ENCODE peak calls at places on chromosomes 16 and 17, in nine cellular contexts. Z is ELR; A is transverse colon; C is activated T-cell treated with anti-CD3 and anti-CD28 coated beads for 4 hours; W is GM23248; Y is hepatic stellate cell; N is left ventricle myocardium superior; V is stimulated activated CD8-positive, alpha-beta memory T cell treated with anti-CD3 and anti-CD28 coated beads, Interleukin-7, amount 100 ng/mL, for 1 hour; L is activated CD8-positive, alpha-beta memory T cell treated with anti-CD3 and anti-CD28 coated beads, Interleukin-2, amount 10 ng/mL, durations not matched to agents 7 days and 5 days. O is an unnamed sample.

GRCh38 chr17:68296217-68297140 is 5.2 kb downstream of the ARSG start:
- DNase-seq in Z (no peak), A (peak; percentile 52), C (peak; percentile 32), W (peak; percentile 33), Y (no peak), N (no peak), V (no peak), L (peak; percentile 97), O (no peak)

GRCh38 chr17:28765038-28765437 is 21.2 kb downstream of the TRAF4 start:
- DNase-seq in Z (no peak), A (no peak), C (no peak), W (no peak), Y (no peak), N (no peak), V (no peak), L (no peak), O (no peak)

GRCh38 chr16:35102780-35103403 is 1643.5 kb downstream of the TP53TG3F start:
- DNase-seq in Z (no peak), A (no peak), C (no peak), W (peak; percentile 0), Y (no peak), N (no peak), V (no peak), L (no peak), O (no peak)

GRCh38 chr17:72590382-72590781 is 469.6 kb downstream of the SOX9 start:
- DNase-seq in Z (peak; percentile 81), A (no peak), C (no peak), W (peak; percentile 92), Y (no peak), N (no peak), V (no peak), L (no peak), O (no peak)

GRCh38 chr17:7932949-7933348 is 943 bp downstream of the CNTROB start:
- DNase-seq in Z (peak; percentile 90), A (peak; percentile 57), C (no peak), W (peak; percentile 83), Y (peak; percentile 77), N (no peak), V (no peak), L (peak; percentile 70), O (no peak)

GRCh38 chr16:47634126-47634525 is 173.0 kb downstream of the PHKB start:
- DNase-seq in Z (no peak), A (no peak), C (no peak), W (no peak), Y (no peak), N (no peak), V (no peak), L (no peak), O (no peak)

GRCh38 chr16:55499951-55500350 is 8.9 kb upstream of the LPCAT2 start:
- DNase-seq in Z (peak; percentile 98), A (no peak), C (no peak), W (peak; percentile 99), Y (peak; percentile 94), N (no peak), V (no peak), L (peak; percentile 53), O (no peak)

GRCh38 chr17:66405836-66406679 is 103.6 kb downstream of the PRKCA start:
- DNase-seq in Z (no peak), A (no peak), C (no peak), W (no peak), Y (no peak), N (no peak), V (no peak), L (no peak), O (no peak)

GRCh38 chr17:41784207-41784744 is 2.2 kb downstream of the JUP start:
- DNase-seq in Z (peak; percentile 30), A (peak; percentile 52), C (no peak), W (peak; percentile 32), Y (peak; percentile 76), N (peak; percentile 79), V (no peak), L (no peak), O (no peak)

GRCh38 chr16:88781140-88782077 is 3.6 kb downstream of the PIEZO1 start:
- DNase-seq in Z (peak; percentile 54), A (peak; percentile 73), C (peak; percentile 59), W (peak; percentile 27), Y (no peak), N (peak; percentile 60), V (peak; percentile 41), L (peak; percentile 85), O (no peak)

GRCh38 chr17:13761221-13761620 is 159.5 kb upstream of the HS3ST3A1 start:
- DNase-seq in Z (no peak), A (no peak), C (no peak), W (no peak), Y (no peak), N (no peak), V (no peak), L (no peak), O (no peak)

GRCh38 chr17:12040478-12040877 is 19.8 kb downstream of the MAP2K4 start:
- DNase-seq in Z (peak; percentile 68), A (no peak), C (no peak), W (peak; percentile 45), Y (no peak), N (no peak), V (no peak), L (no peak), O (no peak)

GRCh38 chr16:56673916-56674315 is 4.3 kb downstream of the MT1H start:
- DNase-seq in Z (no peak), A (peak; percentile 30), C (no peak), W (peak; percentile 57), Y (no peak), N (peak; percentile 51), V (no peak), L (peak; percentile 48), O (no peak)

GRCh38 chr16:70416748-70417616 is 21.9 kb downstream of the ST3GAL2 start:
- DNase-seq in Z (no peak), A (peak; percentile 62), C (no peak), W (no peak), Y (no peak), N (no peak), V (no peak), L (no peak), O (no peak)

GRCh38 chr16:3035972-3036725 is 595 bp downstream of the BICDL2 start:
- DNase-seq in Z (no peak), A (peak; percentile 72), C (no peak), W (no peak), Y (no peak), N (no peak), V (no peak), L (no peak), O (no peak)

GRCh38 chr17:64001763-64002529 is 3.8 kb downstream of the PRR29 start:
- DNase-seq in Z (peak; percentile 57), A (no peak), C (no peak), W (no peak), Y (no peak), N (peak; percentile 55), V (no peak), L (no peak), O (no peak)

GRCh38 chr17:72970246-72970645 is 122.2 kb downstream of the SLC39A11 start:
- DNase-seq in Z (no peak), A (no peak), C (no peak), W (no peak), Y (no peak), N (no peak), V (no peak), L (no peak), O (no peak)